ENCODE peak calls at places on chromosomes 4 and X, in five cellular contexts. M, G, E, X and Y are unnamed samples.

GRCh38 chr4:30948653-30949052 is 228.5 kb downstream of the PCDH7 start:
- DNase-seq in M (no peak), G (peak; percentile 90), E (no peak), X (no peak), Y (no peak)

GRCh38 chr4:56264861-56265260 is 122.4 kb downstream of the AASDH start:
- DNase-seq in M (no peak), G (no peak), E (no peak), X (no peak), Y (no peak)

GRCh38 chr4:108148316-108148715 is 20.4 kb downstream of the LEF1 start:
- DNase-seq in M (peak; percentile 54), G (no peak), E (no peak), X (no peak), Y (no peak)

GRCh38 chr4:84985952-84986351 is 19.5 kb upstream of the WDFY3 start:
- DNase-seq in M (no peak), G (peak; percentile 48), E (no peak), X (peak; percentile 25), Y (no peak)

GRCh38 chr4:186746581-186746980 is 22.9 kb upstream of the FAT1 start:
- DNase-seq in M (no peak), G (no peak), E (no peak), X (no peak), Y (no peak)

GRCh38 chr4:173243321-173243720 is 74.7 kb downstream of the GALNT7 start:
- DNase-seq in M (no peak), G (no peak), E (no peak), X (peak; percentile 41), Y (no peak)

GRCh38 chr4:30256105-30256828 is 463.9 kb upstream of the PCDH7 start:
- DNase-seq in M (no peak), G (no peak), E (no peak), X (no peak), Y (no peak)

GRCh38 chr4:2913168-2913567 is 50.0 kb downstream of the NOP14 start:
- DNase-seq in M (no peak), G (no peak), E (no peak), X (no peak), Y (no peak)

GRCh38 chrX:49111846-49112245 is 11.7 kb downstream of the GPKOW start:
- DNase-seq in M (no peak), G (no peak), E (no peak), X (no peak), Y (no peak)

GRCh38 chrX:1111543-1112300 is 100.7 kb downstream of the CRLF2 start:
- DNase-seq in M (no peak), G (no peak), E (no peak), X (no peak), Y (no peak)

DNA sequence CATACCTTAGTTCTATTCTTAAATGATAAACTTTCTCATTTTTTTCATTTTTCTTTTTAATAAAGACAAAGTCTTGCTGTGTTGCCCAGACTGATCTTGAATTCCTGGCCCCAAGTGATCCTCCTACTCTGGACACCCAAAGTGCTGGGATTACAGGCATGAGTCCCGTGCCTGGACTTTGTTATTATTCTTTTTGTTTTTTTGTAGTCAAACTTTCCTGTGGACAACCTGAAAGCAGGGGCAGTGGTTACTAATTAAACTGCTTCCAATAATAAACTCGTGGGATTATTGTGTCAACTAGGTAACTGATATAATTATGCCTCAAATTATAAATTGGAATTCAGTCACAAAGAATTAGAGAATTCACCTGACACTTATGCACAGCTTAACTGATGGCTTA is 107.8 kb upstream of the RAPGEF2 start:
- DNase-seq in M (no peak), G (no peak), E (no peak), X (no peak), Y (no peak)
- H3K27ac ChIP-seq in M (no peak overlapping the region), G (no peak overlapping the region), E (no peak overlapping the region), X (peak overlapping the region; percentile 35), Y (no peak overlapping the region)

GRCh38 chr4:24772952-24773351 is 22.4 kb upstream of the SOD3 start:
- DNase-seq in M (no peak), G (no peak), E (no peak), X (no peak), Y (no peak)
- H3K27ac ChIP-seq in M (no peak overlapping the region), G (no peak overlapping the region), E (no peak overlapping the region), X (no peak overlapping the region), Y (no peak overlapping the region)

GRCh38 chr4:848803-849477 is 23.0 kb upstream of the CPLX1 start:
- DNase-seq in M (no peak), G (no peak), E (no peak), X (no peak), Y (no peak)

GRCh38 chr4:851701-852430 is 25.9 kb upstream of the CPLX1 start:
- DNase-seq in M (no peak), G (no peak), E (no peak), X (no peak), Y (no peak)

GRCh38 chr4:849478-850175 is 23.7 kb upstream of the CPLX1 start:
- DNase-seq in M (no peak), G (no peak), E (no peak), X (no peak), Y (no peak)

GRCh38 chr4:848307-848691 is 22.4 kb upstream of the CPLX1 start:
- DNase-seq in M (no peak), G (no peak), E (no peak), X (no peak), Y (no peak)

DNA sequence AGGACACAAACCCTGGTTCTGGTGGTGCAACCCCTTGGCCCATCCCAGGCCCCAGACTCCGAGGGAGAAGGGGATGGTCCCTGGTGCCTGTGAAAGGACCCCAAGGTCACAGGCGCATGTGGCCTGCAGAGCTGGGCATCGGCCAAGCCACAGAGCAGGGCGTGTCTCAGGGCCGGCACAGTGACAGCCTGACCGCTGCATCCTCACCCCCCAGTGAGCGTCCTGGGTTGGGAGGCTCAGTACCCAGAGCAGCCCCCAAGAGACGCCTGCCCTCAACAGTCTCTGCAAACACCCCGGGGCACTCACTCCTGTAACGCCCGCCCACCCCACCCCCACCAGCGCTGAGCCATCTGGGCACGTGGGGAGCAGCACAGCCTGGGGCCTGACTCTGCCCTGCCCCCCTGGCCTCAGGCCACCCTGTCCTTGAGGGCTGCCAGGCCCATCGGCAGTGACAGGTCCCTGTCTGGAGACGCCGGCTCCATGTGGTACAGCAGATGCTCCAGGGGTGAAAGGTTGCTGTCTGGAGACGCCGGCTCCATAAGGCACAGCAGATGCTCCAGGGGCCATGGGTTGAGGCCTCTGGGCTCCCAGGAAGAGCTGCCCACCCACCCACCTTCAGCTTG is 24.5 kb upstream of the CPLX1 start:
- DNase-seq in M (no peak), G (no peak), E (no peak), X (no peak), Y (no peak)
- H3K27ac ChIP-seq in M (no peak overlapping the region), G (no peak overlapping the region), E (no peak overlapping the region), X (no peak overlapping the region), Y (no peak overlapping the region)

DNA sequence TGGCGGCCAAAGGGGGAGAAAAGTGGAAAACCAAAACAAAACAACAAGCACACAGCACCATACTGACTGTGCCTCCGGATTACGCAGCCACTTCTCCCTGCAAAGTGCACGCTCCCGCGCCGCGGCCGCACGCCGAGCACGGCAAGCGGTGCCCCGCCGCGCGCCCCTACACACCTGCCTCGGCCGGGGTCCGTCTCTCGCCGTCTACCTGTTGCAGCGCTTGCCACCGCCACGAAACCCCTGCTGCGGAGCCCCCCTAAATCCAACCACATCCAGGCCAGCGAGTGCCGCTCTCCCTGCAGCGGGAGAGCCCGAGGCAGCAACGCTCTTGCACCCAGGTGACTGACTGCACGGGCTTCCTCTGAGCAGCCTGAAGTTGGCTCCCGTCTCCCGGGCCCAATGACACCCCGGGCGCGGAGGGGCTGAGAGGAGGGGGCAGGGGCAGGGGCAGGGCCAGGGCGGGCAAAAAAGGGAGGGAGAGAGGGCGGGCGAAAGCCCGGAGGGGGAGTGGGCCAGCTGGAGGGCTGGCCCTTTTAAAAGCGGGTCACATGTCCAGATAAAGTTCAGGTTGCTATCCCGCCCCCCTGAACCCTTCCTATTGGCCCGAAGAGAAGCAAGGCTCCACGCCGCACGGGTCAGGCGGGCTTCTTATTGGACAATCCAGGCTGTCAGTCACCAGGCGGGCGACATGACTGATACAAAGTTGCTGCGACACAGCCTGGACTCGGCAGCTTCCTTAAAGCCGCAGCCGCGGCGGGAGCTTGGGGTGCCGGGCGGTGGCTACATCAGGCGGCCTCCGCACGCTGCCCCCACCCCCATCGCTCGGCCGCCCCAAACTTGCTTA is at the start of gene NR3C2:
- DNase-seq in M (peak; percentile 98), G (peak; percentile 95), E (peak; percentile 99), X (peak; percentile 94), Y (peak; percentile 99)
- H3K27ac ChIP-seq in M (peak within 1 kb of the TSS; percentile 96), G (peak within 1 kb of the TSS; percentile 43), E (peak within 1 kb of the TSS; percentile 93), X (peak within 1 kb of the TSS; percentile 67), Y (peak within 1 kb of the TSS; percentile 93)

GRCh38 chr4:38856046-38856445 is 571 bp downstream of the TLR6 start:
- DNase-seq in M (no peak), G (no peak), E (no peak), X (peak; percentile 39), Y (no peak)

GRCh38 chr4:38857354-38858096 is 908 bp upstream of the TLR6 start:
- DNase-seq in M (no peak), G (peak; percentile 92), E (peak; percentile 47), X (peak; percentile 88), Y (no peak)

GRCh38 chr4:38858097-38858420 is 1.4 kb upstream of the TLR6 start:
- DNase-seq in M (no peak), G (no peak), E (no peak), X (no peak), Y (no peak)

GRCh38 chr4:38855466-38855865 is 1.2 kb downstream of the TLR6 start:
- DNase-seq in M (no peak), G (no peak), E (no peak), X (no peak), Y (no peak)

GRCh38 chr4:38856524-38857337 is at the start of gene TLR6:
- DNase-seq in M (peak; percentile 79), G (peak; percentile 80), E (peak; percentile 77), X (peak; percentile 88), Y (no peak)
- H3K27ac ChIP-seq in M (no peak within 1 kb of the TSS), G (peak within 1 kb of the TSS; percentile 84), E (peak within 1 kb of the TSS; percentile 89), X (peak within 1 kb of the TSS; percentile 94), Y (peak within 1 kb of the TSS; percentile 63)

DNA sequence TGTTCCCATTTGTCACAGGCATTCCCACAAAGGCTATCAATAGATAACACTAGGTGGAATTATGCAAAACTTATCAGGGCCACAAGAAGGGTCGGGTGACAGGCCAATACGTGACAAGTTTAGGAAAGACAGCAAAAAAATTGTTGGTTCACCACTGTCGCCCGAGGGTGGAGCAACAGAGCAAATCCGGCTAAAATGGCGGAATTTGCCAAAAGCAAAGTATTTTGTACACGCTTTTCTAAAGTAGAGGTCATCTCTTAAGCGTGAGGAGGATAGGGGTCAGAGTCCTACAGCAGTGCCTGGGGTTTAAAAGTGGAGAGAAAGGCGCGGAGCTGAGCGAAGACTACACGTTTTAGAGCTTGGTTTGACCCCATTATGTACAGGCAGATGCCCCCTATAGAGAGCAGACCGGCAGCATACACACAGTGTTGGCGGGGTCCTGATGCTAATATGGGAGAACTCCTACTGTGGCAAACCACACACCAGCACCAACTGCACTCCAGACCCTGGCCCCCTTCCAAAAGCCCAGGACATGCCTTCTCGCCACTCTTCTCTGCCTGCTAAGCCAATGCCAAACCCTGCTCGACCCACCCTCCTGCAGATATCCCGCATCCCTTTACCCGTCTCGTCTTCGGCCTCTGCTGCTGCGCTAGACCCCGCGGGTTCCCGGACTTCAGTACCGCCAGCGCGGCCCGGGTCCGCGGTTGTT is 733 bp downstream of the CCNA2 start:
- DNase-seq in M (peak; percentile 21), G (no peak), E (no peak), X (peak; percentile 25), Y (no peak)
- H3K27ac ChIP-seq in M (peak overlapping the region; percentile 57), G (peak overlapping the region; percentile 79), E (no peak overlapping the region), X (peak overlapping the region; percentile 93), Y (no peak overlapping the region)

GRCh38 chrX:148265829-148266228 is 234.6 kb upstream of the AFF2 start:
- DNase-seq in M (no peak), G (no peak), E (no peak), X (no peak), Y (no peak)
- H3K27ac ChIP-seq in M (no peak overlapping the region), G (no peak overlapping the region), E (no peak overlapping the region), X (no peak overlapping the region), Y (no peak overlapping the region)